ENCODE peak calls at places on chromosomes 13 and 19, in nine cellular contexts. K, V, I, Z, C, E, L, U and R are unnamed samples.

GRCh38 chr19:45809643-45810159 is 5.4 kb downstream of the RSPH6A start:
- DNase-seq in E (no peak), C (no peak), I (no peak), Z (no peak), L (peak), V (peak), K (peak), U (no peak), R (no peak)

GRCh38 chr13:89920461-89920860 is 1427.0 kb upstream of the MIR17HG start:
- DNase-seq in C (no peak), K (no peak), E (no peak), U (no peak), I (no peak), Z (no peak), V (no peak), L (no peak), R (no peak)

GRCh38 chr13:24574847-24575246 is 62.3 kb upstream of the PARP4 start:
- DNase-seq in L (no peak), V (no peak), U (no peak), I (no peak), E (no peak), Z (no peak), K (no peak), C (no peak), R (no peak)

GRCh38 chr19:9793051-9793591 is 24.6 kb upstream of the ZNF846 start:
- DNase-seq in K (no peak), Z (peak), L (no peak), I (peak), C (peak), U (peak), E (no peak), V (peak), R (peak)

GRCh38 chr19:53900191-53900860 is 8.8 kb upstream of the CACNG7 start:
- DNase-seq in U (no peak), K (no peak), Z (no peak), C (no peak), I (no peak), L (no peak), V (no peak), E (no peak), R (no peak)

GRCh38 chr13:114319441-114319871 is 5.2 kb downstream of the CHAMP1 start:
- DNase-seq in K (no peak), Z (no peak), I (no peak), L (peak), U (no peak), E (no peak), V (no peak), C (no peak), R (no peak)

GRCh38 chr19:46863818-46864629 is 3.2 kb downstream of the ARHGAP35 start:
- DNase-seq in C (no peak), Z (no peak), I (no peak), L (no peak), E (peak), V (peak), K (peak), U (no peak), R (no peak)

GRCh38 chr13:75869981-75870380 is 233.9 kb downstream of the LMO7 start:
- DNase-seq in L (no peak), E (no peak), C (no peak), V (no peak), Z (no peak), K (no peak), U (no peak), I (no peak), R (no peak)

GRCh38 chr19:9130965-9131364 is 4.2 kb upstream of the OR7G3 start:
- DNase-seq in K (no peak), E (no peak), C (no peak), L (no peak), V (no peak), I (no peak), Z (no peak), U (no peak), R (no peak)

GRCh38 chr19:13169769-13170168 is 19.6 kb downstream of the IER2 start:
- DNase-seq in E (no peak), U (no peak), C (peak), K (no peak), L (no peak), V (no peak), I (no peak), Z (no peak), R (no peak)

GRCh38 chr19:50772408-50773311 is 2.4 kb downstream of the GPR32 start:
- DNase-seq in K (no peak), C (no peak), L (no peak), U (no peak), E (no peak), V (no peak), I (no peak), Z (no peak), R (no peak)

GRCh38 chr13:111066544-111066943 is 48.6 kb upstream of the ARHGEF7 start:
- DNase-seq in C (no peak), E (no peak), Z (no peak), U (no peak), V (no peak), K (peak), L (no peak), I (peak), R (no peak)